ENCODE peak calls at places on chromosomes 16 and 17, in six cellular contexts. One of them, this sample, is unnamed.

GRCh38 chr17:12256380-12256995 is 235.8 kb downstream of the MAP2K4 start:
- DNase-seq in T47D: peak; percentile 62
- DNase-seq in endothelial cell: peak; percentile 12
- DNase-seq in Calu3: peak; percentile 40
- DNase-seq in effector CD4-positive, alpha-beta T cell: no peak
- DNase-seq in right lobe of liver: no peak
- DNase-seq in this sample: no peak

GRCh38 chr16:69166221-69166833 is 20.6 kb upstream of the SNTB2 start:
- DNase-seq in T47D: no peak
- DNase-seq in endothelial cell: no peak
- DNase-seq in Calu3: no peak
- DNase-seq in effector CD4-positive, alpha-beta T cell: no peak
- DNase-seq in right lobe of liver: no peak
- DNase-seq in this sample: no peak

GRCh38 chr16:2813661-2814288 is 3.3 kb upstream of the PRSS21 start:
- DNase-seq in T47D: no peak
- DNase-seq in endothelial cell: no peak
- DNase-seq in Calu3: no peak
- DNase-seq in effector CD4-positive, alpha-beta T cell: no peak
- DNase-seq in right lobe of liver: no peak
- DNase-seq in this sample: peak; percentile 38

GRCh38 chr16:85328665-85329058 is 216.4 kb upstream of the CIBAR2 start:
- DNase-seq in T47D: no peak
- DNase-seq in endothelial cell: peak; percentile 52
- DNase-seq in Calu3: no peak
- DNase-seq in effector CD4-positive, alpha-beta T cell: no peak
- DNase-seq in right lobe of liver: no peak
- DNase-seq in this sample: no peak

GRCh38 chr17:41734139-41734948 is at the start of gene HAP1:
- DNase-seq in T47D: peak; percentile 83
- DNase-seq in endothelial cell: peak; percentile 65
- DNase-seq in Calu3: peak; percentile 66
- DNase-seq in effector CD4-positive, alpha-beta T cell: no peak
- DNase-seq in right lobe of liver: no peak
- DNase-seq in this sample: peak; percentile 82

GRCh38 chr17:80800775-80801391 is 190.8 kb upstream of the CHMP6 start:
- DNase-seq in T47D: no peak
- DNase-seq in endothelial cell: no peak
- DNase-seq in Calu3: no peak
- DNase-seq in effector CD4-positive, alpha-beta T cell: no peak
- DNase-seq in right lobe of liver: peak; percentile 37
- DNase-seq in this sample: no peak

GRCh38 chr16:81913222-81913621 is 98.0 kb downstream of the SDR42E1 start:
- DNase-seq in T47D: no peak
- DNase-seq in endothelial cell: no peak
- DNase-seq in Calu3: no peak
- DNase-seq in effector CD4-positive, alpha-beta T cell: no peak
- DNase-seq in right lobe of liver: no peak
- DNase-seq in this sample: peak; percentile 38

GRCh38 chr17:4520881-4521600 is 22.4 kb downstream of the SPNS2 start:
- DNase-seq in T47D: no peak
- DNase-seq in endothelial cell: no peak
- DNase-seq in Calu3: peak; percentile 75
- DNase-seq in effector CD4-positive, alpha-beta T cell: no peak
- DNase-seq in right lobe of liver: no peak
- DNase-seq in this sample: no peak

GRCh38 chr16:65547799-65548446 is 426.1 kb upstream of the CDH11 start:
- DNase-seq in T47D: no peak
- DNase-seq in endothelial cell: no peak
- DNase-seq in Calu3: no peak
- DNase-seq in effector CD4-positive, alpha-beta T cell: no peak
- DNase-seq in right lobe of liver: no peak
- DNase-seq in this sample: no peak

GRCh38 chr17:35257080-35257701 is 14.3 kb downstream of the SLFN5 start:
- DNase-seq in T47D: peak; percentile 87
- DNase-seq in endothelial cell: no peak
- DNase-seq in Calu3: peak; percentile 81
- DNase-seq in effector CD4-positive, alpha-beta T cell: no peak
- DNase-seq in right lobe of liver: peak; percentile 61
- DNase-seq in this sample: no peak

GRCh38 chr16:23057013-23057596 is 92.1 kb downstream of the USP31 start:
- DNase-seq in T47D: no peak
- DNase-seq in endothelial cell: no peak
- DNase-seq in Calu3: no peak
- DNase-seq in effector CD4-positive, alpha-beta T cell: no peak
- DNase-seq in right lobe of liver: no peak
- DNase-seq in this sample: no peak

GRCh38 chr16:19555938-19556778 is 655 bp downstream of the VPS35L start:
- DNase-seq in T47D: peak; percentile 17
- DNase-seq in endothelial cell: peak; percentile 53
- DNase-seq in Calu3: peak; percentile 4
- DNase-seq in effector CD4-positive, alpha-beta T cell: no peak
- DNase-seq in right lobe of liver: no peak
- DNase-seq in this sample: no peak

GRCh38 chr16:84045818-84046470 is 3.3 kb upstream of the SLC38A8 start:
- DNase-seq in T47D: no peak
- DNase-seq in endothelial cell: no peak
- DNase-seq in Calu3: no peak
- DNase-seq in effector CD4-positive, alpha-beta T cell: no peak
- DNase-seq in right lobe of liver: no peak
- DNase-seq in this sample: peak; percentile 62

GRCh38 chr16:12201216-12201615 is 224.7 kb downstream of the SNX29 start:
- DNase-seq in T47D: no peak
- DNase-seq in endothelial cell: no peak
- DNase-seq in Calu3: no peak
- DNase-seq in effector CD4-positive, alpha-beta T cell: no peak
- DNase-seq in right lobe of liver: no peak
- DNase-seq in this sample: no peak

GRCh38 chr17:30228011-30228410 is 7.5 kb downstream of the SLC6A4 start:
- DNase-seq in T47D: no peak
- DNase-seq in endothelial cell: no peak
- DNase-seq in Calu3: no peak
- DNase-seq in effector CD4-positive, alpha-beta T cell: no peak
- DNase-seq in right lobe of liver: no peak
- DNase-seq in this sample: peak; percentile 4

GRCh38 chr17:72494576-72494975 is 373.8 kb downstream of the SOX9 start:
- DNase-seq in T47D: no peak
- DNase-seq in endothelial cell: no peak
- DNase-seq in Calu3: no peak
- DNase-seq in effector CD4-positive, alpha-beta T cell: no peak
- DNase-seq in right lobe of liver: no peak
- DNase-seq in this sample: no peak

GRCh38 chr17:38750312-38751121 is 2.0 kb upstream of the PSMB3 start:
- DNase-seq in T47D: peak; percentile 68
- DNase-seq in endothelial cell: no peak
- DNase-seq in Calu3: peak; percentile 56
- DNase-seq in effector CD4-positive, alpha-beta T cell: no peak
- DNase-seq in right lobe of liver: no peak
- DNase-seq in this sample: no peak

GRCh38 chr17:81484195-81484979 is 28.2 kb downstream of the ACTG1 start:
- DNase-seq in T47D: peak; percentile 88
- DNase-seq in endothelial cell: peak; percentile 93
- DNase-seq in Calu3: peak; percentile 93
- DNase-seq in effector CD4-positive, alpha-beta T cell: peak; percentile 83
- DNase-seq in right lobe of liver: peak; percentile 90
- DNase-seq in this sample: peak; percentile 97

GRCh38 chr17:31787857-31788570 is 71.0 kb downstream of the COPRS start:
- DNase-seq in T47D: no peak
- DNase-seq in endothelial cell: no peak
- DNase-seq in Calu3: no peak
- DNase-seq in effector CD4-positive, alpha-beta T cell: no peak
- DNase-seq in right lobe of liver: no peak
- DNase-seq in this sample: no peak

GRCh38 chr17:39617446-39618251 is 9.1 kb upstream of the PPP1R1B start:
- DNase-seq in T47D: peak; percentile 87
- DNase-seq in endothelial cell: no peak
- DNase-seq in Calu3: peak; percentile 100
- DNase-seq in effector CD4-positive, alpha-beta T cell: peak; percentile 30
- DNase-seq in right lobe of liver: peak; percentile 71
- DNase-seq in this sample: peak; percentile 87

GRCh38 chr16:5349661-5350060 is 252.1 kb upstream of the EEF2KMT start:
- DNase-seq in T47D: no peak
- DNase-seq in endothelial cell: no peak
- DNase-seq in Calu3: no peak
- DNase-seq in effector CD4-positive, alpha-beta T cell: no peak
- DNase-seq in right lobe of liver: no peak
- DNase-seq in this sample: no peak

GRCh38 chr17:2233441-2233947 is 70.1 kb downstream of the SMG6 start:
- DNase-seq in T47D: no peak
- DNase-seq in endothelial cell: no peak
- DNase-seq in Calu3: no peak
- DNase-seq in effector CD4-positive, alpha-beta T cell: no peak
- DNase-seq in right lobe of liver: no peak
- DNase-seq in this sample: peak; percentile 82

GRCh38 chr17:3750926-3751325 is 27.2 kb downstream of the HASPIN start:
- DNase-seq in T47D: no peak
- DNase-seq in endothelial cell: no peak
- DNase-seq in Calu3: no peak
- DNase-seq in effector CD4-positive, alpha-beta T cell: peak; percentile 23
- DNase-seq in right lobe of liver: no peak
- DNase-seq in this sample: peak; percentile 55

GRCh38 chr17:55433629-55434422 is 12.2 kb upstream of the MMD start:
- DNase-seq in T47D: peak; percentile 90
- DNase-seq in endothelial cell: no peak
- DNase-seq in Calu3: peak; percentile 52
- DNase-seq in effector CD4-positive, alpha-beta T cell: no peak
- DNase-seq in right lobe of liver: no peak
- DNase-seq in this sample: no peak

GRCh38 chr16:77868478-77868877 is 80.1 kb downstream of the VAT1L start:
- DNase-seq in T47D: no peak
- DNase-seq in endothelial cell: no peak
- DNase-seq in Calu3: no peak
- DNase-seq in effector CD4-positive, alpha-beta T cell: no peak
- DNase-seq in right lobe of liver: no peak
- DNase-seq in this sample: no peak